ENCODE peak calls at places on chromosomes 11 and 22, in five cellular contexts. One of them, this sample, is unnamed.

GRCh38 chr11:26780686-26781085 is 58.8 kb upstream of the SLC5A12 start:
- DNase-seq in left ventricle myocardium inferior: no peak
- DNase-seq in psoas muscle: no peak
- DNase-seq in mammary epithelial cell: no peak
- DNase-seq in AG04450: no peak
- DNase-seq in this sample: no peak

GRCh38 chr11:5973530-5973929 is 5.2 kb upstream of the OR56A5 start:
- DNase-seq in left ventricle myocardium inferior: no peak
- DNase-seq in psoas muscle: no peak
- DNase-seq in mammary epithelial cell: no peak
- DNase-seq in AG04450: no peak
- DNase-seq in this sample: no peak

GRCh38 chr11:62538470-62539237 is 8.0 kb downstream of the AHNAK start:
- DNase-seq in left ventricle myocardium inferior: no peak
- DNase-seq in psoas muscle: no peak
- DNase-seq in mammary epithelial cell: no peak
- DNase-seq in AG04450: no peak
- DNase-seq in this sample: no peak

GRCh38 chr11:61037694-61038093 is 64.6 kb upstream of the CD5 start:
- DNase-seq in left ventricle myocardium inferior: peak; percentile 37
- DNase-seq in psoas muscle: no peak
- DNase-seq in mammary epithelial cell: peak; percentile 31
- DNase-seq in AG04450: no peak
- DNase-seq in this sample: no peak

GRCh38 chr11:106262852-106263251 is 185.4 kb downstream of the AASDHPPT start:
- DNase-seq in left ventricle myocardium inferior: no peak
- DNase-seq in psoas muscle: no peak
- DNase-seq in mammary epithelial cell: no peak
- DNase-seq in AG04450: no peak
- DNase-seq in this sample: no peak

GRCh38 chr22:48943567-48944432 is 883.9 kb downstream of the BRD1 start:
- DNase-seq in left ventricle myocardium inferior: no peak
- DNase-seq in psoas muscle: no peak
- DNase-seq in mammary epithelial cell: no peak
- DNase-seq in AG04450: no peak
- DNase-seq in this sample: peak; percentile 64

GRCh38 chr11:35764414-35764813 is 101.8 kb downstream of the TRIM44 start:
- DNase-seq in left ventricle myocardium inferior: no peak
- DNase-seq in psoas muscle: no peak
- DNase-seq in mammary epithelial cell: no peak
- DNase-seq in AG04450: no peak
- DNase-seq in this sample: no peak

GRCh38 chr11:101718406-101718805 is 134.6 kb upstream of the TRPC6 start:
- DNase-seq in left ventricle myocardium inferior: no peak
- DNase-seq in psoas muscle: no peak
- DNase-seq in mammary epithelial cell: peak; percentile 59
- DNase-seq in AG04450: peak; percentile 42
- DNase-seq in this sample: no peak

GRCh38 chr11:75337195-75337654 is 14.2 kb downstream of the ARRB1 start:
- DNase-seq in left ventricle myocardium inferior: no peak
- DNase-seq in psoas muscle: no peak
- DNase-seq in mammary epithelial cell: peak; percentile 48
- DNase-seq in AG04450: no peak
- DNase-seq in this sample: no peak

GRCh38 chr11:8011981-8012444 is 24.9 kb downstream of the EIF3F start:
- DNase-seq in left ventricle myocardium inferior: no peak
- DNase-seq in psoas muscle: no peak
- DNase-seq in mammary epithelial cell: peak; percentile 83
- DNase-seq in AG04450: peak; percentile 69
- DNase-seq in this sample: no peak

GRCh38 chr11:11027271-11027670 is 169.4 kb upstream of the ZBED5 start:
- DNase-seq in left ventricle myocardium inferior: no peak
- DNase-seq in psoas muscle: no peak
- DNase-seq in mammary epithelial cell: peak; percentile 83
- DNase-seq in AG04450: no peak
- DNase-seq in this sample: no peak

GRCh38 chr11:103844327-103845215 is 191.9 kb upstream of the DDI1 start:
- DNase-seq in left ventricle myocardium inferior: no peak
- DNase-seq in psoas muscle: no peak
- DNase-seq in mammary epithelial cell: no peak
- DNase-seq in AG04450: no peak
- DNase-seq in this sample: no peak

GRCh38 chr11:44883277-44883676 is 67.4 kb downstream of the TP53I11 start:
- DNase-seq in left ventricle myocardium inferior: no peak
- DNase-seq in psoas muscle: no peak
- DNase-seq in mammary epithelial cell: no peak
- DNase-seq in AG04450: no peak
- DNase-seq in this sample: no peak

GRCh38 chr11:46916669-46917108 is 1.7 kb downstream of the LRP4 start:
- DNase-seq in left ventricle myocardium inferior: peak; percentile 70
- DNase-seq in psoas muscle: peak; percentile 83
- DNase-seq in mammary epithelial cell: peak; percentile 81
- DNase-seq in AG04450: no peak
- DNase-seq in this sample: no peak

GRCh38 chr11:75383246-75383645 is 16.1 kb upstream of the RPS3 start:
- DNase-seq in left ventricle myocardium inferior: no peak
- DNase-seq in psoas muscle: no peak
- DNase-seq in mammary epithelial cell: no peak
- DNase-seq in AG04450: no peak
- DNase-seq in this sample: no peak

GRCh38 chr22:46380581-46380980 is 45.1 kb downstream of the TRMU start:
- DNase-seq in left ventricle myocardium inferior: no peak
- DNase-seq in psoas muscle: no peak
- DNase-seq in mammary epithelial cell: no peak
- DNase-seq in AG04450: no peak
- DNase-seq in this sample: no peak

GRCh38 chr22:23276656-23277582 is 96.6 kb downstream of the BCR start:
- DNase-seq in left ventricle myocardium inferior: no peak
- DNase-seq in psoas muscle: no peak
- DNase-seq in mammary epithelial cell: no peak
- DNase-seq in AG04450: no peak
- DNase-seq in this sample: no peak

GRCh38 chr22:35987487-35987886 is 41.1 kb downstream of the RBFOX2 start:
- DNase-seq in left ventricle myocardium inferior: no peak
- DNase-seq in psoas muscle: no peak
- DNase-seq in mammary epithelial cell: no peak
- DNase-seq in AG04450: no peak
- DNase-seq in this sample: no peak

GRCh38 chr11:18490319-18490718 is 34.7 kb downstream of the LDHAL6A start:
- DNase-seq in left ventricle myocardium inferior: no peak
- DNase-seq in psoas muscle: no peak
- DNase-seq in mammary epithelial cell: no peak
- DNase-seq in AG04450: no peak
- DNase-seq in this sample: no peak

GRCh38 chr22:46528121-46528610 is 9.3 kb downstream of the CELSR1 start:
- DNase-seq in left ventricle myocardium inferior: no peak
- DNase-seq in psoas muscle: no peak
- DNase-seq in mammary epithelial cell: peak; percentile 96
- DNase-seq in AG04450: no peak
- DNase-seq in this sample: no peak

GRCh38 chr11:65160643-65161042 is 9.4 kb upstream of the SPDYC start:
- DNase-seq in left ventricle myocardium inferior: no peak
- DNase-seq in psoas muscle: no peak
- DNase-seq in mammary epithelial cell: no peak
- DNase-seq in AG04450: no peak
- DNase-seq in this sample: no peak

GRCh38 chr11:75212463-75212862 is 28.1 kb upstream of the TPBGL start:
- DNase-seq in left ventricle myocardium inferior: no peak
- DNase-seq in psoas muscle: no peak
- DNase-seq in mammary epithelial cell: no peak
- DNase-seq in AG04450: no peak
- DNase-seq in this sample: no peak

GRCh38 chr11:36744375-36745168 is 146.5 kb upstream of the RAG2 start:
- DNase-seq in left ventricle myocardium inferior: peak; percentile 72
- DNase-seq in psoas muscle: peak; percentile 76
- DNase-seq in mammary epithelial cell: peak; percentile 34
- DNase-seq in AG04450: peak; percentile 15
- DNase-seq in this sample: peak; percentile 79

GRCh38 chr11:13277719-13278619 is at the start of gene BMAL1:
- DNase-seq in left ventricle myocardium inferior: peak; percentile 52
- DNase-seq in psoas muscle: peak; percentile 81
- DNase-seq in mammary epithelial cell: no peak
- DNase-seq in AG04450: no peak
- DNase-seq in this sample: peak; percentile 79

GRCh38 chr22:37589607-37590006 is 9.7 kb upstream of the LGALS2 start:
- DNase-seq in left ventricle myocardium inferior: no peak
- DNase-seq in psoas muscle: no peak
- DNase-seq in mammary epithelial cell: no peak
- DNase-seq in AG04450: no peak
- DNase-seq in this sample: no peak

GRCh38 chr22:20978419-20978818 is 3.7 kb upstream of the LZTR1 start:
- DNase-seq in left ventricle myocardium inferior: no peak
- DNase-seq in psoas muscle: no peak
- DNase-seq in mammary epithelial cell: no peak
- DNase-seq in AG04450: no peak
- DNase-seq in this sample: no peak

GRCh38 chr22:27775087-27775697 is 26.4 kb downstream of the MN1 start:
- DNase-seq in left ventricle myocardium inferior: no peak
- DNase-seq in psoas muscle: peak; percentile 70
- DNase-seq in mammary epithelial cell: no peak
- DNase-seq in AG04450: no peak
- DNase-seq in this sample: no peak

GRCh38 chr11:92827132-92827531 is 142.3 kb upstream of the MTNR1B start:
- DNase-seq in left ventricle myocardium inferior: no peak
- DNase-seq in psoas muscle: no peak
- DNase-seq in mammary epithelial cell: no peak
- DNase-seq in AG04450: no peak
- DNase-seq in this sample: no peak

GRCh38 chr11:43376065-43376464 is 17.3 kb downstream of the TTC17 start:
- DNase-seq in left ventricle myocardium inferior: no peak
- DNase-seq in psoas muscle: no peak
- DNase-seq in mammary epithelial cell: no peak
- DNase-seq in AG04450: no peak
- DNase-seq in this sample: no peak

GRCh38 chr11:117900720-117901440 is 24.4 kb upstream of the FXYD6 start:
- DNase-seq in left ventricle myocardium inferior: no peak
- DNase-seq in psoas muscle: peak; percentile 16
- DNase-seq in mammary epithelial cell: peak; percentile 45
- DNase-seq in AG04450: no peak
- DNase-seq in this sample: peak; percentile 53

GRCh38 chr11:119375629-119376196 is 5.8 kb downstream of the USP2 start:
- DNase-seq in left ventricle myocardium inferior: peak; percentile 85
- DNase-seq in psoas muscle: peak; percentile 95
- DNase-seq in mammary epithelial cell: no peak
- DNase-seq in AG04450: no peak
- DNase-seq in this sample: no peak

GRCh38 chr11:134956461-134957209 is 544.6 kb upstream of the B3GAT1 start:
- DNase-seq in left ventricle myocardium inferior: no peak
- DNase-seq in psoas muscle: no peak
- DNase-seq in mammary epithelial cell: no peak
- DNase-seq in AG04450: no peak
- DNase-seq in this sample: no peak

GRCh38 chr22:32603651-32604540 is 129.3 kb downstream of the FBXO7 start:
- DNase-seq in left ventricle myocardium inferior: no peak
- DNase-seq in psoas muscle: no peak
- DNase-seq in mammary epithelial cell: no peak
- DNase-seq in AG04450: no peak
- DNase-seq in this sample: no peak
- TF ChIP-seq CTCF in left ventricle myocardium inferior: no peak
- TF ChIP-seq CTCF in psoas muscle: no peak
- TF ChIP-seq CTCF in mammary epithelial cell: no peak
- TF ChIP-seq CTCF in AG04450: no peak
- TF ChIP-seq CTCF in this sample: no peak

GRCh38 chr11:64007629-64008282 is 21.5 kb downstream of the OTUB1 start:
- DNase-seq in left ventricle myocardium inferior: peak; percentile 84
- DNase-seq in psoas muscle: peak; percentile 92
- DNase-seq in mammary epithelial cell: no peak
- DNase-seq in AG04450: no peak
- DNase-seq in this sample: no peak
- TF ChIP-seq CTCF in left ventricle myocardium inferior: peak; percentile 53
- TF ChIP-seq CTCF in psoas muscle: peak; percentile 27
- TF ChIP-seq CTCF in mammary epithelial cell: peak; percentile 20
- TF ChIP-seq CTCF in AG04450: no peak
- TF ChIP-seq CTCF in this sample: no peak

GRCh38 chr11:68997995-68998348 is 15.1 kb downstream of the MRGPRF start:
- DNase-seq in left ventricle myocardium inferior: no peak
- DNase-seq in psoas muscle: no peak
- DNase-seq in mammary epithelial cell: no peak
- DNase-seq in AG04450: no peak
- DNase-seq in this sample: peak; percentile 50
- TF ChIP-seq CTCF in left ventricle myocardium inferior: no peak
- TF ChIP-seq CTCF in psoas muscle: no peak
- TF ChIP-seq CTCF in mammary epithelial cell: no peak
- TF ChIP-seq CTCF in AG04450: no peak
- TF ChIP-seq CTCF in this sample: no peak

DNA sequence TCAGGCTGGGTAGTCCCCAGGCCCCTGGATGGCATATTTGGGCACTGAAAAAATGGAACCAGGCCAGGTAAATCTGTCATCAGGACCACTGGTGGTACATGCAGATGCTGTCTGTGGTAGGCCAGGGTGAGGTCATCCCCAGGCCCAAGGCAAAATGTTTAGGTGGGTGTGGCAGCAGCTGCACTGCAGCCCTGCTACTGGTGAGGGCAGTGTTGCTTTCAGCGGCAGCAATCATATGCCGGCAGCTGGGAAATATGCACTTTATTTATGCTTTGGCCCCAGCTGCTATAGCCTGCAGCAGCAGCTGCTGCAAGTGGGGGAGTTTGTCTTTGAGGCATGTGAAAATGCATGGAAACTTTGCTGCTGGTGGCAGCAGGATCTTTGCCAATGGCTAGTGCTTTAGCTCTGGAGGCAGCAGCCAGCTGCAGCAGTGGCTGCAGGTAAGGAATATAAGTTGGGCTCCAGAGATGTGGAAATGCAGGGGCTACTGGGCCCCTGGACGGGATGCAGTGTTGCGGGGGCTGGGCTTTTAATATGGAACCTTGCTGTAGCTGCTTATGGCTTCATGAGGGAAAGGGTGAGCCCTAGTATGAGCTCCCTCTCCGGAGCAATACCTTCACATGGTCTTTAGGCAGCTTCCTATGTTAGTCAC is 365.7 kb upstream of the CADM1 start:
- DNase-seq in left ventricle myocardium inferior: no peak
- DNase-seq in psoas muscle: no peak
- DNase-seq in mammary epithelial cell: peak; percentile 17
- DNase-seq in AG04450: peak; percentile 20
- DNase-seq in this sample: no peak
- TF ChIP-seq CTCF in left ventricle myocardium inferior: peak; percentile 58
- TF ChIP-seq CTCF in psoas muscle: peak; percentile 8
- TF ChIP-seq CTCF in mammary epithelial cell: peak; percentile 66
- TF ChIP-seq CTCF in AG04450: peak; percentile 82
- TF ChIP-seq CTCF in this sample: no peak

GRCh38 chr11:4546876-4547275 is 1.9 kb downstream of the OR52M1 start:
- DNase-seq in left ventricle myocardium inferior: no peak
- DNase-seq in psoas muscle: no peak
- DNase-seq in mammary epithelial cell: no peak
- DNase-seq in AG04450: no peak
- DNase-seq in this sample: no peak

GRCh38 chr11:4551346-4551979 is 6.5 kb downstream of the OR52M1 start:
- DNase-seq in left ventricle myocardium inferior: no peak
- DNase-seq in psoas muscle: no peak
- DNase-seq in mammary epithelial cell: no peak
- DNase-seq in AG04450: no peak
- DNase-seq in this sample: no peak
- TF ChIP-seq CTCF in left ventricle myocardium inferior: no peak
- TF ChIP-seq CTCF in psoas muscle: no peak
- TF ChIP-seq CTCF in mammary epithelial cell: peak; percentile 47
- TF ChIP-seq CTCF in AG04450: peak; percentile 51
- TF ChIP-seq CTCF in this sample: no peak